ENCODE peak calls at places on chromosome 16, in six cellular contexts. D is thoracic aorta, I is glutamatergic neuron, C is upper lobe of right lung, Y is HFFc6, W is A549. R is an unnamed sample.

GRCh38 chr16:27781195-27781524 is 231.2 kb downstream of the KATNIP start:
- DNase-seq in Y (no peak), W (no peak), I (peak), D (no peak), C (no peak), R (no peak)

GRCh38 chr16:19696312-19696711 is 21.7 kb downstream of the KNOP1 start:
- DNase-seq in Y (peak), D (peak), W (peak), I (no peak), C (peak), R (no peak)

GRCh38 chr16:87538594-87538993 is 45.8 kb upstream of the ZCCHC14 start:
- DNase-seq in D (no peak), W (no peak), I (no peak), Y (no peak), C (no peak), R (no peak)

GRCh38 chr16:1433756-1434155 is 2.9 kb downstream of the PERCC1 start:
- DNase-seq in Y (no peak), W (no peak), C (no peak), I (peak), D (no peak), R (no peak)

GRCh38 chr16:1159973-1160772 is 7.3 kb downstream of the CACNA1H start:
- DNase-seq in W (no peak), I (peak), C (no peak), D (no peak), Y (no peak), R (no peak)

GRCh38 chr16:20849587-20850390 is 43.5 kb downstream of the REXO5 start:
- DNase-seq in Y (peak), D (peak), C (peak), I (peak), W (peak), R (peak)

GRCh38 chr16:86337581-86338402 is 172.5 kb upstream of the FOXF1 start:
- DNase-seq in W (no peak), D (no peak), C (no peak), I (no peak), Y (no peak), R (no peak)

GRCh38 chr16:49556252-49557069 is 182.9 kb downstream of the C16orf78 start:
- DNase-seq in C (no peak), Y (no peak), I (peak), D (no peak), W (peak), R (peak)

GRCh38 chr16:29653436-29653835 is 9.6 kb upstream of the SPN start:
- DNase-seq in I (no peak), W (no peak), C (no peak), D (no peak), Y (no peak), R (no peak)

GRCh38 chr16:50208460-50208931 is 55.4 kb downstream of the TENT4B start:
- DNase-seq in W (no peak), Y (peak), C (no peak), I (no peak), D (no peak), R (no peak)

GRCh38 chr16:50539053-50539615 is 9.1 kb upstream of the NKD1 start:
- DNase-seq in Y (no peak), I (no peak), W (no peak), D (no peak), C (no peak), R (no peak)

GRCh38 chr16:85321856-85322271 is 209.6 kb upstream of the CIBAR2 start:
- DNase-seq in Y (peak), C (peak), W (no peak), I (no peak), D (peak), R (no peak)

GRCh38 chr16:69566437-69567030 is 768 bp downstream of the NFAT5 start:
- DNase-seq in I (no peak), Y (peak), C (peak), W (peak), D (no peak), R (peak)

GRCh38 chr16:71526111-71526998 is at the start of gene CHST4:
- DNase-seq in Y (peak), C (no peak), W (peak), I (no peak), D (no peak), R (peak)

GRCh38 chr16:51465026-51465425 is 314.0 kb upstream of the SALL1 start:
- DNase-seq in Y (peak), C (no peak), W (no peak), D (no peak), I (no peak), R (no peak)

GRCh38 chr16:85331685-85332084 is 219.4 kb upstream of the CIBAR2 start:
- DNase-seq in Y (no peak), I (no peak), D (no peak), C (no peak), W (no peak), R (no peak)

GRCh38 chr16:50335198-50335958 is 33.4 kb downstream of the BRD7 start:
- DNase-seq in D (no peak), I (no peak), Y (no peak), C (no peak), W (no peak), R (no peak)

GRCh38 chr16:54191592-54191991 is 95.0 kb downstream of the IRX3 start:
- DNase-seq in D (no peak), I (no peak), C (no peak), Y (no peak), W (no peak), R (no peak)

GRCh38 chr16:54193013-54193655 is 93.5 kb downstream of the IRX3 start:
- DNase-seq in D (no peak), C (no peak), W (no peak), I (no peak), Y (no peak), R (no peak)

GRCh38 chr16:54193656-54194007 is 93.0 kb downstream of the IRX3 start:
- DNase-seq in D (peak), C (peak), I (peak), Y (peak), W (peak), R (peak)

GRCh38 chr16:54191163-54191562 is 95.4 kb downstream of the IRX3 start:
- DNase-seq in D (no peak), W (no peak), C (no peak), I (no peak), Y (no peak), R (no peak)

GRCh38 chr16:54194008-54194731 is 92.4 kb downstream of the IRX3 start:
- DNase-seq in Y (no peak), I (no peak), D (peak), W (no peak), C (peak), R (peak)
- TF ChIP-seq CTCF in Y (peak), I (peak), D (no peak), W (no peak), C (no peak), R (no peak)

GRCh38 chr16:80947708-80948615 is 58.7 kb downstream of the CMC2 start:
- DNase-seq in W (no peak), C (no peak), D (no peak), Y (no peak), I (no peak), R (no peak)

GRCh38 chr16:80946481-80946880 is 60.2 kb downstream of the CMC2 start:
- DNase-seq in W (no peak), I (no peak), Y (no peak), C (no peak), D (no peak), R (no peak)

GRCh38 chr16:80947239-80947638 is 59.4 kb downstream of the CMC2 start:
- DNase-seq in Y (no peak), C (no peak), I (no peak), W (no peak), D (no peak), R (no peak)

GRCh38 chr16:80954985-80955384 is 51.7 kb downstream of the CMC2 start:
- DNase-seq in I (no peak), D (no peak), C (no peak), W (no peak), Y (no peak), R (no peak)

GRCh38 chr16:80948886-80949502 is 57.7 kb downstream of the CMC2 start:
- DNase-seq in C (peak), I (peak), D (no peak), Y (peak), W (peak), R (peak)
- TF ChIP-seq CTCF in C (peak), I (peak), D (peak), Y (peak), W (no peak), R (peak)

DNA sequence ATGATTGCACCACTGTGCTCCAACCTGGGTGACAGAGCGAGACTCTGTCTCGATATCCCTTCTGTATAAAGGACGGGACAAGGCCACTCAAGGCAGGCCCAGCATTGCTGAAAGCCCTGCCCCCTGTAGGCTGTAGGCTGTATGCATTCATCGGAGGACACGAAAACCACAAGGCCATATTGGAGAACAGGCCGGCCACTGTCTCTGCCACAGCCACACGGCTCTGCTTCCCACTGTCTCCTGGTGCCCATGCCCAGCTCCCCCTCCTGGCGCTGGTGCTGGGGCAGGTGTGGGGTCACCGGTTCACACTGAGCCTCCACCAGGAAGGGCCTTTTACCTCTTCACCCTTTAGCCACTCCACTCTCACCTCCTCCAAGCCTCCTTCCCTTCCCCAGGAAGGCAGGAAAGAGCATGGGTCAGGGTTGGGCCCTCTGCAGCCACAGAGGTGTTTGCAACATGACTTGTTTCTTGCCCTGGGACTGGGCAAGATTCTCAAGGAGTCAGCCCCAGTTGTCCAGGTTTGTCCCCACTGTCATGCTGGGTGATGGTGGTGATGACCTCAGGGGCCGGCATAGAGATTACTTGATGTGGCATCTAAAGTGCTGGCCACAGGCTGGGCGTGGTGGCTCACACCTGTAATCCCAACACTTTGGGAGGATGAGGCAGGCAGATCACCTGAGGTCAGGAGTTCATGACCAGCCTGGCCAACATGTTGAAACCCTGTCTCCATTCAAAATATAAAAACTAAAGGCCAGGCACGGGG is 5.3 kb upstream of the NTN3 start:
- DNase-seq in Y (no peak), C (no peak), I (no peak), D (no peak), W (peak), R (no peak)
- TF ChIP-seq CTCF in Y (peak), C (peak), I (peak), D (no peak), W (no peak), R (peak)

GRCh38 chr16:66660422-66661209 is 35.9 kb downstream of the CMTM4 start:
- DNase-seq in Y (peak), C (peak), W (peak), D (peak), I (peak), R (peak)
- TF ChIP-seq CTCF in Y (peak), C (peak), W (no peak), D (peak), I (no peak), R (no peak)

GRCh38 chr16:53014287-53014686 is 38.4 kb downstream of the CHD9NB start:
- DNase-seq in D (no peak), W (no peak), Y (no peak), I (no peak), C (no peak), R (no peak)
- TF ChIP-seq CTCF in D (no peak), W (no peak), Y (no peak), I (no peak), C (no peak), R (no peak)

GRCh38 chr16:12094537-12095265 is 118.2 kb downstream of the SNX29 start:
- DNase-seq in W (no peak), D (no peak), Y (no peak), C (peak), I (no peak), R (no peak)
- TF ChIP-seq CTCF in W (no peak), D (no peak), Y (no peak), C (no peak), I (no peak), R (no peak)

DNA sequence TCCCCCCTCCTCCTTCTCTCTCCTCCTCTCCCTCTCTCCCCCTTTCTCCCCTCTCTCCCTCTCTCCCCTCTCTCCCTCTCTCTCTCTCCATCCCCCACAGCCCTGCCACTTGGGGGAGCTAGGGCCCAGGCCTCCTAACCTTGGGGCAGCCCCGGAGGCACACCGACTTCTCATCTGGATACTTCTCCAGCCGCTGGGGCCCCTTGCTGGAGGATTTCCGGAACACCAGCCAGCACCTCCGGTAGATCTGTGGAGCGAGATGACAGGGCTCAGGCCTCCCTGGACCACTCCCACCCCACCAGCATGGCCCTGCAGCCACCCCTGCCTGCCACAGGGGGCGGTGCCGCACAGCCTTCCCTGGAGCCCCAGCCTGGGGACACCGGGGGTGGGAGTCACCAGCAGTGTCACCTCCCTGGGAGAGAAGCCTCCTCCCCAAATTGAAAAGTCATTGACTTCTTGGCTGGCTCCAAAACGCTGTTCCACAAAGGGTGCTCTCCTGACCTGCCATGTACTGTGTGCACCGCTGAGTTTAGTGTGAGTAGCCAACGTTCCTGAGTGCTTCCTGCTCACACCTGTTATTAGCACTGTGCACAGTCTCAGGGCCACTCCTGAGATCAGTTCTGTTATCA is 10.5 kb downstream of the DOK4 start:
- DNase-seq in C (peak), I (peak), W (peak), Y (no peak), D (no peak), R (peak)
- TF ChIP-seq CTCF in C (peak), I (peak), W (peak), Y (peak), D (peak), R (peak)

GRCh38 chr16:46803373-46803772 is 27.6 kb downstream of the C16orf87 start:
- DNase-seq in W (no peak), I (no peak), C (no peak), D (no peak), Y (no peak), R (no peak)

GRCh38 chr16:46800494-46800893 is 30.5 kb downstream of the C16orf87 start:
- DNase-seq in D (no peak), Y (no peak), W (no peak), C (no peak), I (no peak), R (no peak)

GRCh38 chr16:46796764-46797269 is 34.2 kb downstream of the C16orf87 start:
- DNase-seq in C (no peak), I (no peak), D (no peak), W (no peak), Y (no peak), R (no peak)

DNA sequence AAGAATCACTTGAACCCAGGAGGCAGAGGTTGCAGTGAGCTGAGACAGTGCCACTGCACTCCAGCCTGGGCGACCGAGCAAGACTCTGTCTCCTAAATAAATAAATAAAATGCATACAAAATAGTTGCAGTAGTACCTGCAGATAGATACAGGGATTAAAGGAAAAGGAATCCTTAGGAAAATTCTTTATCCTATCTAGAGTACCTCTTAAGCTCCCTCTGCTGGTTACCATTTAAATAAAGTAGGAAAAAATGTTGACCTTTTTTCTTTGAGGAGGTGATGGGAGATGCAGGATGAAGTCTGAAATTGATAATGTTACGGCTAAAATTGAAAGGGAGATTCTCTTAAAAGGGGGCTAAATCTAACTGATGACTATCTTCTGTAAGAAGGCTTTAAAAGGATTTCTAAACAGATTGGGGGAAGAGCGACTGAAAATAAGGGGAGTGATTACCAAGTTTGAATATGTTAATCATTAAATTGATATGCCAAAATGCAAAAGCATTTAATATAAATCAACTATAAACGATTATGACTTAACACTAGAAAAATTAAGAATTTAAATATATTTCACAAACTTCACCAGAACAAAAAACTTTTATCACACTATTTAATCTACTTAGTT is 29.4 kb downstream of the C16orf87 start:
- DNase-seq in C (no peak), W (peak), Y (peak), D (no peak), I (no peak), R (no peak)
- TF ChIP-seq CTCF in C (peak), W (peak), Y (peak), D (peak), I (peak), R (peak)

GRCh38 chr16:88632587-88632930 is 5.8 kb upstream of the IL17C start:
- DNase-seq in Y (no peak), C (no peak), I (no peak), D (no peak), W (no peak), R (no peak)

GRCh38 chr16:88631920-88632586 is 6.3 kb upstream of the IL17C start:
- DNase-seq in C (no peak), W (no peak), Y (no peak), I (no peak), D (no peak), R (no peak)

GRCh38 chr16:88634141-88634993 is 4.0 kb upstream of the IL17C start:
- DNase-seq in I (peak), Y (no peak), C (peak), D (no peak), W (no peak), R (peak)

GRCh38 chr16:88634994-88635670 is 3.2 kb upstream of the IL17C start:
- DNase-seq in I (no peak), W (peak), C (no peak), Y (peak), D (no peak), R (no peak)

DNA sequence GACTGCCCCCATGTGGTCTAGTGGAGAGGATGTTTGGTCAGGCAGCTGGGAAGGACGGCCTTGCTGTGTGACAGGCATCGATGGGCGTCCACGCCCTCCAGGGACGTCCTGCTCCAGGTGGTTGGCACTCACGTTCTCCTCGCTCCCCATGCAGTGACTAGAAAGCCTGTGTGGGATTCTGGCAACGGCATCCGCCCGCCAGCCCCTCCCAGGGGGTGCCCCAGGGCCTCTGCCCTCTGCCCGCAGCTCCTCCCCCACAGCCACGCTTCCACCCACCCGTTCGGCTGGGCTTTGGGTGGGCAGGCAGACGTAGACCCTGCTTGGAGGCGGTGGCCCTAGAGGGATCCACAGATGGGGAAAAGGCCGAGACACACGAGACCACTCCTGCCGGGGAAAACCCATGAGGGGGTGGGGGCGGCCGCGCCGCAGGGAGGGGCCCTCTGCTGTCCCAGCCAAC is 4.7 kb upstream of the IL17C start:
- DNase-seq in Y (no peak), D (no peak), W (peak), C (peak), I (peak), R (peak)
- TF ChIP-seq CTCF in Y (no peak), D (no peak), W (no peak), C (peak), I (no peak), R (no peak)

R was measured in endothelial cell.